ENCODE peak calls at places on chromosome 15, in eight cellular contexts. F is stimulated activated CD4-positive, alpha-beta T cell treated with anti-CD3 and anti-CD28 coated beads, TNF-alpha, amount 100 ng/mL, for 48 hours; D is NCI-H69; N is neural crest cell; C is left ventricle myocardium superior; K is activated CD8-positive, alpha-beta memory T cell treated with anti-CD3 and anti-CD28 coated beads for 48 hours; T is HTR-8/SVneo; G is osteocyte. W is an unnamed sample.

GRCh38 chr15:70014860-70015490 is 82.7 kb downstream of the TLE3 start:
- DNase-seq in T (no peak), N (no peak), C (no peak), F (no peak), G (no peak), K (no peak), D (peak), W (peak)

GRCh38 chr15:93017521-93017920 is 71.5 kb downstream of the RGMA start:
- DNase-seq in K (no peak), G (no peak), F (no peak), T (no peak), D (no peak), C (no peak), N (no peak), W (no peak)

GRCh38 chr15:69692342-69692741 is 239.7 kb downstream of the RPLP1 start:
- DNase-seq in K (no peak), C (no peak), T (no peak), D (no peak), F (no peak), G (no peak), N (no peak), W (no peak)

GRCh38 chr15:96300808-96301207 is 29.7 kb upstream of the NR2F2 start:
- DNase-seq in T (no peak), D (no peak), F (no peak), N (no peak), C (no peak), K (no peak), G (no peak), W (no peak)

GRCh38 chr15:88992216-88992615 is 79.0 kb upstream of the MFGE8 start:
- DNase-seq in T (no peak), D (no peak), C (no peak), N (no peak), K (no peak), G (no peak), F (no peak), W (no peak)

GRCh38 chr15:41331833-41332787 is at the start of gene OIP5:
- DNase-seq in D (peak), C (peak), G (peak), K (peak), N (peak), F (peak), T (peak), W (peak)

GRCh38 chr15:91100561-91101355 is 701 bp downstream of the SV2B start:
- DNase-seq in G (no peak), F (no peak), D (peak), C (peak), T (no peak), K (no peak), N (no peak), W (no peak)

GRCh38 chr15:37891754-37892368 is 42.6 kb upstream of the TMCO5A start:
- DNase-seq in F (no peak), N (no peak), C (no peak), G (no peak), D (peak), T (no peak), K (no peak), W (peak)

GRCh38 chr15:42018306-42019224 is 2.3 kb downstream of the PLA2G4E start:
- DNase-seq in C (peak), F (no peak), G (no peak), T (no peak), D (no peak), N (no peak), K (no peak), W (no peak)

GRCh38 chr15:39687965-39688364 is 94.7 kb downstream of the FSIP1 start:
- DNase-seq in F (no peak), G (no peak), K (no peak), C (no peak), T (no peak), D (no peak), N (no peak), W (no peak)

GRCh38 chr15:34708422-34708821 is 46.4 kb downstream of the GJD2 start:
- DNase-seq in N (no peak), G (no peak), K (no peak), C (no peak), T (peak), D (peak), F (no peak), W (no peak)

GRCh38 chr15:69265347-69265955 is 33.3 kb upstream of the PAQR5 start:
- DNase-seq in N (no peak), T (peak), C (no peak), F (no peak), K (no peak), G (no peak), D (peak), W (peak)

GRCh38 chr15:58479941-58480340 is 48.1 kb downstream of the LIPC start:
- DNase-seq in N (no peak), F (no peak), K (no peak), G (no peak), C (no peak), T (no peak), D (no peak), W (no peak)

GRCh38 chr15:66940368-66940767 is 125.0 kb upstream of the SMAD3 start:
- DNase-seq in T (no peak), K (no peak), G (no peak), C (no peak), N (no peak), D (no peak), F (no peak), W (no peak)

GRCh38 chr15:89654847-89655805 is at the start of gene KIF7:
- DNase-seq in G (no peak), C (peak), D (peak), K (no peak), F (peak), N (peak), T (peak), W (peak)

GRCh38 chr15:63370764-63371163 is 10.9 kb downstream of the CA12 start:
- DNase-seq in T (no peak), F (no peak), N (no peak), D (peak), K (no peak), G (no peak), C (no peak), W (no peak)

GRCh38 chr15:89494941-89495637 is 1.3 kb downstream of the RHCG start:
- DNase-seq in C (no peak), N (peak), T (no peak), F (peak), G (no peak), K (no peak), D (peak), W (no peak)

GRCh38 chr15:69222002-69222474 is 61.6 kb downstream of the GLCE start:
- DNase-seq in C (no peak), T (no peak), N (no peak), F (no peak), D (no peak), G (no peak), K (no peak), W (no peak)

GRCh38 chr15:89171136-89172072 is 50.0 kb downstream of the RLBP1 start:
- DNase-seq in G (no peak), T (peak), K (no peak), F (peak), D (peak), N (peak), C (no peak), W (peak)

GRCh38 chr15:39797407-39797806 is 14.8 kb upstream of the FSIP1 start:
- DNase-seq in K (no peak), G (no peak), D (peak), T (no peak), C (no peak), F (no peak), N (no peak), W (no peak)

GRCh38 chr15:63484433-63484832 is 20.0 kb upstream of the USP3 start:
- DNase-seq in K (no peak), C (no peak), F (no peak), N (no peak), T (no peak), D (no peak), G (no peak), W (no peak)

GRCh38 chr15:64710664-64711441 is 64.5 kb downstream of the RBPMS2 start:
- DNase-seq in N (no peak), K (no peak), T (no peak), F (no peak), D (no peak), C (no peak), G (no peak), W (no peak)

GRCh38 chr15:101161656-101162055 is 90.2 kb downstream of the CHSY1 start:
- DNase-seq in T (no peak), G (no peak), K (no peak), F (peak), N (no peak), C (no peak), D (no peak), W (no peak)

GRCh38 chr15:91528811-91529210 is 324.7 kb upstream of the SLCO3A1 start:
- DNase-seq in C (no peak), D (peak), F (no peak), G (no peak), T (no peak), K (no peak), N (no peak), W (no peak)

GRCh38 chr15:33215941-33216872 is 21.7 kb upstream of the FMN1 start:
- DNase-seq in T (no peak), D (peak), F (no peak), G (no peak), C (no peak), K (no peak), N (no peak), W (peak)

GRCh38 chr15:69394556-69395282 is 19.4 kb upstream of the KIF23 start:
- DNase-seq in F (peak), T (peak), K (peak), N (peak), C (peak), G (peak), D (peak), W (peak)

GRCh38 chr15:49962044-49962602 is 156.9 kb downstream of the ATP8B4 start:
- DNase-seq in T (no peak), F (no peak), N (no peak), D (no peak), K (no peak), C (no peak), G (no peak), W (no peak)

GRCh38 chr15:80461370-80462060 is 57.3 kb downstream of the ARNT2 start:
- DNase-seq in D (no peak), F (no peak), T (no peak), G (no peak), C (no peak), N (no peak), K (no peak), W (no peak)

GRCh38 chr15:82643992-82644391 is 3.2 kb downstream of the CPEB1 start:
- DNase-seq in G (no peak), N (peak), K (no peak), F (no peak), D (peak), C (no peak), T (peak), W (no peak)

GRCh38 chr15:99446565-99447496 is 119.0 kb upstream of the MEF2A start:
- DNase-seq in D (peak), C (no peak), G (peak), K (no peak), T (no peak), F (no peak), N (no peak), W (no peak)

GRCh38 chr15:22979069-22979698 is 984 bp downstream of the CYFIP1 start:
- DNase-seq in K (peak), D (peak), G (no peak), C (peak), N (peak), T (peak), F (peak), W (peak)

GRCh38 chr15:31067890-31068603 is 33.5 kb downstream of the TRPM1 start:
- DNase-seq in F (no peak), G (no peak), K (no peak), N (no peak), D (no peak), T (no peak), C (no peak), W (no peak)

GRCh38 chr15:68298336-68298735 is 20.8 kb downstream of the FEM1B start:
- DNase-seq in T (no peak), K (no peak), F (no peak), C (no peak), G (peak), D (no peak), N (no peak), W (no peak)

GRCh38 chr15:96230557-96231181 is 99.8 kb upstream of the NR2F2 start:
- DNase-seq in N (no peak), F (no peak), K (no peak), D (no peak), C (no peak), G (no peak), T (peak), W (no peak)

GRCh38 chr15:98830034-98830634 is 177.5 kb downstream of the PGPEP1L start:
- DNase-seq in C (no peak), D (no peak), T (no peak), N (no peak), F (no peak), G (no peak), K (no peak), W (no peak)

GRCh38 chr15:39960411-39960810 is 26.5 kb downstream of the EIF2AK4 start:
- DNase-seq in D (no peak), C (no peak), K (no peak), F (no peak), G (no peak), T (no peak), N (no peak), W (no peak)

GRCh38 chr15:74616996-74617395 is 1.4 kb downstream of the CLK3 start:
- DNase-seq in T (no peak), K (no peak), N (no peak), F (no peak), D (no peak), C (no peak), G (no peak), W (no peak)

GRCh38 chr15:58146734-58147133 is 8.6 kb downstream of the AQP9 start:
- DNase-seq in T (no peak), C (no peak), N (no peak), G (no peak), D (peak), F (no peak), K (no peak), W (no peak)

GRCh38 chr15:39181901-39182300 is 399.0 kb upstream of the THBS1 start:
- DNase-seq in N (no peak), T (no peak), F (no peak), G (no peak), C (no peak), K (no peak), D (no peak), W (no peak)